ENCODE peak calls at places on chromosome 13, in six cellular contexts. Q is H9, E is IMR-90, N is neuronal stem cell, A is H1, G is trophoblast cell. X is an unnamed sample.

GRCh38 chr13:98507060-98507797 is 69.7 kb downstream of the STK24 start:
- DNase-seq in Q (no peak), E (no peak), N (no peak), A (no peak), G (peak; percentile 94), X (peak; percentile 55)

GRCh38 chr13:99992376-99992775 is 10.8 kb downstream of the ZIC2 start:
- DNase-seq in Q (no peak), E (no peak), N (no peak), A (no peak), G (no peak), X (no peak)

GRCh38 chr13:109145631-109146030 is 516.2 kb downstream of the MYO16 start:
- DNase-seq in Q (no peak), E (peak; percentile 72), N (peak; percentile 24), A (no peak), G (peak; percentile 27), X (peak; percentile 78)

GRCh38 chr13:47334173-47334572 is 437.3 kb upstream of the HTR2A start:
- DNase-seq in Q (no peak), E (peak; percentile 93), N (no peak), A (no peak), G (no peak), X (peak; percentile 73)

GRCh38 chr13:75666646-75667351 is 30.7 kb downstream of the LMO7 start:
- DNase-seq in Q (no peak), E (peak; percentile 79), N (no peak), A (no peak), G (peak; percentile 80), X (peak; percentile 59)

GRCh38 chr13:105202384-105202783 is 1333.1 kb downstream of the EFNB2 start:
- DNase-seq in Q (no peak), E (peak; percentile 47), N (peak; percentile 14), A (no peak), G (no peak), X (peak; percentile 51)

GRCh38 chr13:35887028-35887666 is 244.0 kb downstream of the DCLK1 start:
- DNase-seq in Q (no peak), E (no peak), N (no peak), A (peak; percentile 24), G (no peak), X (no peak)

GRCh38 chr13:110126391-110126961 is 180.5 kb downstream of the COL4A1 start:
- DNase-seq in Q (peak; percentile 69), E (peak; percentile 98), N (peak; percentile 84), A (no peak), G (no peak), X (peak; percentile 98)

GRCh38 chr13:92900455-92900854 is 326.2 kb upstream of the GPC6 start:
- DNase-seq in Q (no peak), E (no peak), N (no peak), A (no peak), G (no peak), X (peak; percentile 33)

GRCh38 chr13:99015606-99016520 is 38.0 kb upstream of the DOCK9 start:
- DNase-seq in Q (no peak), E (no peak), N (no peak), A (no peak), G (no peak), X (no peak)

GRCh38 chr13:71378992-71379905 is 487.8 kb downstream of the DACH1 start:
- DNase-seq in Q (no peak), E (no peak), N (no peak), A (no peak), G (no peak), X (peak; percentile 56)

GRCh38 chr13:105342421-105342820 is 1193.0 kb downstream of the EFNB2 start:
- DNase-seq in Q (no peak), E (peak; percentile 21), N (no peak), A (no peak), G (no peak), X (no peak)

GRCh38 chr13:98918771-98919170 is 59.1 kb downstream of the DOCK9 start:
- DNase-seq in Q (no peak), E (no peak), N (no peak), A (no peak), G (no peak), X (no peak)

GRCh38 chr13:114272977-114273376 is 8.4 kb upstream of the UPF3A start:
- DNase-seq in Q (no peak), E (no peak), N (no peak), A (no peak), G (no peak), X (no peak)

GRCh38 chr13:25046985-25047660 is 48.8 kb upstream of the PABPC3 start:
- DNase-seq in Q (peak; percentile 78), E (peak; percentile 18), N (peak; percentile 62), A (peak; percentile 80), G (no peak), X (peak; percentile 33)

GRCh38 chr13:29850213-29850898 is at the start of gene UBL3:
- DNase-seq in Q (peak; percentile 98), E (peak; percentile 95), N (peak; percentile 96), A (peak; percentile 87), G (peak; percentile 92), X (peak; percentile 98)
- H2BK5ac ChIP-seq in Q (no peak within 1 kb of the TSS), E (peak within 1 kb of the TSS; percentile 97), N (peak within 1 kb of the TSS; percentile 99), A (no peak within 1 kb of the TSS), G (peak within 1 kb of the TSS; percentile 99), X (peak within 1 kb of the TSS; percentile 54)

GRCh38 chr13:96993660-96994029 is 631 bp downstream of the OXGR1 start:
- DNase-seq in Q (no peak), E (no peak), N (no peak), A (no peak), G (no peak), X (peak; percentile 1)
- H2AFZ ChIP-seq in Q (no peak overlapping the region), E (peak overlapping the region; percentile 82), N (peak overlapping the region; percentile 74), A (peak overlapping the region; percentile 95), G (peak overlapping the region; percentile 55), X (no peak overlapping the region)

DNA sequence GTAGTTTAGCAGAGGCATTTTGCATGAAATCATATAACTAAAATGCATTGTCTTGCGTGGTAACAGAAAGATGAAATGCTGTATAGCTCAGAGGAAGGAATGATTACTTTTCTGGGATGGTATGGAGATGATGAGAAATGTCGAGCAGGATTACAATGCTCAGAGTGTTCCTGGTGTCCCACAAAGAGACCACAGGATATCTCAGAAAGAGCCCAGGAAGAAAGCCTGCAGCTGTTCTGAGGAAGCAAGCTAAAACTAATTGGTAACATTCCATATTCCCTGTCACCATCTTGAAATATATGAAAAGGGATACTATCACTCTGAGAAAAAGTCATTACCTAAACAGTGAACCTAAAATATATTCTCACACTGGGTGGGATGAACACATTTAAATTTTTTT is 233.1 kb downstream of the POU4F1 start:
- DNase-seq in Q (no peak), E (no peak), N (no peak), A (no peak), G (no peak), X (no peak)
- H2BK5ac ChIP-seq in Q (no peak overlapping the region), E (no peak overlapping the region), N (no peak overlapping the region), A (no peak overlapping the region), G (no peak overlapping the region), X (no peak overlapping the region)

GRCh38 chr13:28575200-28575599 is 80.3 kb upstream of the FLT1 start:
- DNase-seq in Q (no peak), E (no peak), N (no peak), A (no peak), G (no peak), X (no peak)
- H2AFZ ChIP-seq in Q (no peak overlapping the region), E (no peak overlapping the region), N (no peak overlapping the region), A (no peak overlapping the region), G (no peak overlapping the region), X (no peak overlapping the region)

DNA sequence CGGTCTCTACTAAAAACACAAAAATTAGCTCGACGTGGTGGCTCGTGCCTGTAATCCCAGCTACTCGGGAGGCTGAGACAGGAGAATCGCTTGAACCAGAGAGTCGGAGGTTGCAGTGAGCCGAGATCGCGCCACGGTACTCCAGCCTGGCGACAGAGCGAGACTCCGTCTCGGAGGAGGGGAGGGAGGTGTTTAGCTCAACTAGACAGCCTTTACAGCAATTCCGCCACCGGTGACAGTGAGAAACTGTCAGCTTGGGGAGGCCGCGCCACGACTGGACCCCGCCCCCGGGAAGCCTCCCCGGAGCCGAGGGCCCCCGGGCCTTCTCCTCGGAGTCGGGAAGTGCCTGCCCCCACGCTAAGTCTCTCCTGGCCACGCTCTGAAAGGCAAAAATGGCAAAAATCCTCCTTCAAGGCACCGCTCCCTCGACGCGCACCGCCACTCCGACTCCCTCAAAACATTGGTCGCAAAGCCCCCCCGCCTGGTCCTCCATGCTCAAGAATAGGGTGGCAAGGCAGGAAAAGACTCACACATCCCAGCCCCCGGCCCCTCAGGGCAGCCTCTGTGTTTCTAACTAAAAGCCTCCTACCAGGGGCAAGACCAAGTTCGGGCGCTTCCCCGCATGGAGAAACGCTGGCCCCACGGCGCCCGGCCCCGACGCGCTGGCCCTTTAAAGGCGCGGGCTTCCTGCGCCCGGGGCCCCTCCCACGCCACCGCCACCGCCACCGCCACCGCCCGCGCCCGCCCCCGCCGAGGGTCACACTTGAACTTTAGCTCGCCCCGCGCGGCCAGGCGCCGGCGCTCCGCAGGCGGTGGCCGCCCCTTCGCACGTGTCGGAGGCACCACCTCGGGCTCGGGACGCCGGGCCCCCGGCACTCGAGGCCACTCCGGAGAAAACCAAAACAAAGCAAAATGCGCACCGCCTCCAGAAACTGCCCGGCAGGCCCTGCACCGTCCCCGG is 2.1 kb downstream of the FOXO1 start:
- DNase-seq in Q (peak; percentile 37), E (no peak), N (peak; percentile 17), A (peak; percentile 59), G (peak; percentile 61), X (peak; percentile 46)
- H2BK5ac ChIP-seq in Q (no peak overlapping the region), E (no peak overlapping the region), N (no peak overlapping the region), A (no peak overlapping the region), G (peak overlapping the region; percentile 77), X (peak overlapping the region; percentile 14)

GRCh38 chr13:95524270-95524901 is 28.1 kb upstream of the CLDN10 start:
- DNase-seq in Q (no peak), E (no peak), N (no peak), A (no peak), G (no peak), X (no peak)

GRCh38 chr13:95527955-95528354 is 24.6 kb upstream of the CLDN10 start:
- DNase-seq in Q (no peak), E (no peak), N (no peak), A (no peak), G (no peak), X (no peak)

GRCh38 chr13:95535243-95535642 is 17.3 kb upstream of the CLDN10 start:
- DNase-seq in Q (no peak), E (peak; percentile 73), N (no peak), A (no peak), G (peak; percentile 9), X (peak; percentile 26)

GRCh38 chr13:95533545-95534135 is 18.9 kb upstream of the CLDN10 start:
- DNase-seq in Q (peak; percentile 53), E (no peak), N (no peak), A (peak; percentile 54), G (peak; percentile 52), X (no peak)

DNA sequence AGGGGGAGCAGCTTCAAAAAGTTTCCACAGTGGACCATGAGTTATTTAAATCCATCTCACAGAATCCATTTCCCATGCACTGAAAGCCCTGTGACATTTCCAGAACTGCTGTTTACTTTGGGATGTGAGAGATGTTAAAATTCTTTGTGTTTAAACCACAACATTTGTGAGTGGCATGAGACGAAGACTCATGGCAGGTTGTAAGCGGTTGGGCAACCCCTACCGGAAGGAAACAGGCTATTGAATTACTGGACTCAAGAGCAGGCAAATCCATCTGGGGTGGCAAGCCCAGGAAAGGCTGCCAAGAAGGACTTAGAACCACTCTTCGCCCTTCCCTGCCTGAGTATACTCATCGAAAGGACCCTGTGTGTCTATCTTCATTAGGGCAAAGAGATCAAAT is 22.3 kb upstream of the CLDN10 start:
- DNase-seq in Q (no peak), E (peak; percentile 5), N (no peak), A (no peak), G (no peak), X (peak; percentile 6)
- H2AFZ ChIP-seq in Q (no peak overlapping the region), E (no peak overlapping the region), N (no peak overlapping the region), A (peak overlapping the region; percentile 57), G (no peak overlapping the region), X (no peak overlapping the region)

X was measured in mesenchymal stem cell.